ENCODE peak calls at places on chromosomes 2 and 18, in six cellular contexts. I is B cell; X is NCI-H2081 treated with DMSO at 0.1 percent for 48 hours; S is GM06990; C is activated CD4-positive, alpha-beta memory T cell treated with anti-CD3 and anti-CD28 coated beads for 36 hours; Y is right lobe of liver. K is an unnamed sample.

GRCh38 chr2:126781806-126782205 is 116.9 kb upstream of the TEX51 start:
- DNase-seq in S (no peak), I (no peak), C (no peak), X (no peak), Y (no peak), K (no peak)

GRCh38 chr2:8539743-8540551 is 141.9 kb upstream of the ID2 start:
- DNase-seq in C (peak; percentile 34), X (no peak), Y (peak; percentile 48), S (no peak), I (no peak), K (peak; percentile 36)

GRCh38 chr18:55587341-55588000 is 521 bp downstream of the TCF4 start:
- DNase-seq in Y (peak; percentile 45), C (no peak), X (no peak), S (no peak), I (peak; percentile 64), K (peak; percentile 57)

GRCh38 chr2:107584577-107584976 is 242.1 kb upstream of the RGPD4 start:
- DNase-seq in Y (no peak), I (no peak), C (no peak), S (no peak), X (no peak), K (peak; percentile 52)

GRCh38 chr2:191003405-191004309 is 10.3 kb downstream of the STAT1 start:
- DNase-seq in X (no peak), S (no peak), Y (no peak), C (no peak), I (no peak), K (no peak)

GRCh38 chr2:25232248-25232825 is 64.0 kb upstream of the POMC start:
- DNase-seq in Y (no peak), I (no peak), S (no peak), C (no peak), X (no peak), K (no peak)

GRCh38 chr2:45625824-45626223 is 14.8 kb upstream of the SRBD1 start:
- DNase-seq in X (no peak), S (no peak), I (no peak), Y (no peak), C (no peak), K (no peak)

GRCh38 chr2:168935810-168936581 is 34.9 kb downstream of the G6PC2 start:
- DNase-seq in Y (no peak), I (no peak), C (no peak), X (no peak), S (no peak), K (peak; percentile 42)

GRCh38 chr2:191198271-191198670 is 46.9 kb upstream of the MYO1B start:
- DNase-seq in I (no peak), C (no peak), S (no peak), Y (no peak), X (no peak), K (no peak)

GRCh38 chr2:216222650-216223352 is 113.7 kb downstream of the XRCC5 start:
- DNase-seq in I (peak; percentile 6), X (no peak), S (peak; percentile 48), Y (no peak), C (peak; percentile 51), K (peak; percentile 63)

GRCh38 chr2:165634855-165635254 is 159.2 kb downstream of the GALNT3 start:
- DNase-seq in C (no peak), Y (no peak), S (no peak), X (peak; percentile 89), I (no peak), K (peak; percentile 29)

GRCh38 chr2:45567974-45568789 is 42.9 kb downstream of the SRBD1 start:
- DNase-seq in I (peak; percentile 79), X (no peak), C (no peak), S (peak; percentile 68), Y (no peak), K (peak; percentile 47)

GRCh38 chr2:238573916-238574315 is 147.2 kb downstream of the ASB1 start:
- DNase-seq in Y (peak; percentile 39), S (no peak), X (no peak), I (no peak), C (no peak), K (no peak)

GRCh38 chr2:68556384-68556783 is 87.0 kb upstream of the PROKR1 start:
- DNase-seq in S (no peak), I (no peak), C (no peak), Y (no peak), X (no peak), K (no peak)

GRCh38 chr2:237689569-237690131 is 62.3 kb downstream of the LRRFIP1 start:
- DNase-seq in Y (no peak), S (no peak), C (peak; percentile 29), X (no peak), I (no peak), K (peak; percentile 51)

GRCh38 chr2:46519265-46519664 is 39.9 kb downstream of the TMEM247 start:
- DNase-seq in C (no peak), Y (no peak), I (no peak), X (no peak), S (no peak), K (no peak)

K was measured in EH.